ENCODE peak calls at places on chromosomes 6 and 20, in nine cellular contexts. W is mesendoderm; I is CD4-positive, alpha-beta memory T cell; R is stimulated activated CD4-positive, alpha-beta T cell treated with anti-CD3 and anti-CD28 coated beads, Interleukin-1b, Interleukin-23, amount 100 ng/mL, for 1 hour; S is T-cell; Y is HS-5; A is HCEC 1CT; H is NCI-H1105 treated with DMSO at 0.1 percent for 48 hours; C is hypothalamus. O is an unnamed sample.

GRCh38 chr6:47112311-47112710 is 70.2 kb upstream of the ADGRF1 start:
- DNase-seq in Y (no peak), I (no peak), H (no peak), C (no peak), R (no peak), S (no peak), A (no peak), W (no peak), O (no peak)

GRCh38 chr20:62141397-62142251 is 1.6 kb downstream of the PSMA7 start:
- DNase-seq in W (peak; percentile 58), Y (no peak), S (peak; percentile 21), H (no peak), R (no peak), A (no peak), C (no peak), I (peak; percentile 29), O (peak; percentile 18)

GRCh38 chr20:1509237-1509636 is 18.0 kb upstream of the SIRPB2 start:
- DNase-seq in R (peak; percentile 10), Y (no peak), I (peak; percentile 28), H (peak; percentile 7), A (no peak), S (peak; percentile 14), C (no peak), W (peak; percentile 22), O (no peak)

GRCh38 chr6:44073612-44074382 is 53.5 kb downstream of the MRPL14 start:
- DNase-seq in S (no peak), Y (no peak), R (no peak), I (no peak), A (no peak), H (no peak), W (peak; percentile 75), C (no peak), O (no peak)

GRCh38 chr6:150953860-150954259 is 88.4 kb downstream of the MTHFD1L start:
- DNase-seq in S (no peak), R (no peak), H (no peak), C (no peak), I (no peak), Y (no peak), A (no peak), W (no peak), O (no peak)

GRCh38 chr6:168018664-168019063 is 21.2 kb downstream of the KIF25 start:
- DNase-seq in C (no peak), R (no peak), H (no peak), Y (no peak), A (no peak), I (no peak), W (no peak), S (no peak), O (no peak)

GRCh38 chr20:31595654-31596411 is 9.3 kb upstream of the ID1 start:
- DNase-seq in H (no peak), I (no peak), C (no peak), W (peak; percentile 98), S (no peak), Y (peak; percentile 81), A (peak; percentile 97), R (no peak), O (peak; percentile 95)

GRCh38 chr20:19761853-19762252 is 3.8 kb downstream of the RIN2 start:
- DNase-seq in Y (no peak), R (no peak), H (peak; percentile 35), C (no peak), A (no peak), I (no peak), W (no peak), S (no peak), O (no peak)